ENCODE peak calls at places on chromosome 10, in six cellular contexts. R is Peyer's patch; J is AG04450; T is choroid plexus epithelial cell; O is CD8-positive, alpha-beta T cell; C is WTC11. V is an unnamed sample.

GRCh38 chr10:72275351-72276012 is 1.8 kb downstream of the DDIT4 start:
- DNase-seq in O (no peak), J (no peak), R (no peak), C (no peak), T (peak), V (no peak)

GRCh38 chr10:50210876-50211275 is 40.4 kb downstream of the ASAH2 start:
- DNase-seq in J (no peak), C (no peak), T (no peak), O (no peak), R (no peak), V (no peak)

GRCh38 chr10:3503299-3503698 is 281.7 kb downstream of the KLF6 start:
- DNase-seq in T (no peak), J (no peak), R (no peak), C (no peak), O (no peak), V (no peak)

GRCh38 chr10:103745264-103746247 is 109.8 kb downstream of the SH3PXD2A start:
- DNase-seq in T (no peak), O (no peak), C (no peak), J (no peak), R (peak), V (no peak)

GRCh38 chr10:85615556-85615955 is 751.0 kb downstream of the GRID1 start:
- DNase-seq in C (no peak), T (no peak), R (no peak), O (peak), J (no peak), V (no peak)

GRCh38 chr10:31697271-31698168 is 231.1 kb downstream of the ARHGAP12 start:
- DNase-seq in C (no peak), O (no peak), T (peak), R (peak), J (peak), V (no peak)

GRCh38 chr10:99232357-99232999 is 3.2 kb downstream of the HPSE2 start:
- DNase-seq in T (no peak), O (no peak), C (peak), R (peak), J (no peak), V (no peak)

GRCh38 chr10:60849217-60849616 is 70.9 kb downstream of the CDK1 start:
- DNase-seq in J (no peak), R (no peak), C (no peak), O (no peak), T (no peak), V (no peak)

GRCh38 chr10:36126076-36126475 is 484.0 kb upstream of the FZD8 start:
- DNase-seq in J (no peak), O (no peak), T (no peak), R (no peak), C (no peak), V (no peak)

GRCh38 chr10:44922826-44923545 is 11.8 kb downstream of the TMEM72 start:
- DNase-seq in T (no peak), R (no peak), C (no peak), O (no peak), J (no peak), V (no peak)

GRCh38 chr10:31770307-31770902 is 158.2 kb downstream of the ARHGAP12 start:
- DNase-seq in C (peak), J (no peak), R (no peak), O (peak), T (no peak), V (peak)

GRCh38 chr10:23376175-23376787 is 31.7 kb upstream of the C10orf67 start:
- DNase-seq in T (no peak), R (no peak), C (no peak), O (no peak), J (no peak), V (no peak)

GRCh38 chr10:3852147-3852904 is 67.3 kb upstream of the KLF6 start:
- DNase-seq in C (no peak), O (no peak), J (peak), T (peak), R (peak), V (peak)

GRCh38 chr10:35390843-35391152 is 54.5 kb downstream of the CCNY start:
- DNase-seq in C (no peak), J (no peak), T (no peak), O (no peak), R (no peak), V (no peak)

GRCh38 chr10:116779076-116779687 is 36.8 kb upstream of the HSPA12A start:
- DNase-seq in O (no peak), T (no peak), R (no peak), C (no peak), J (no peak), V (no peak)

GRCh38 chr10:85655394-85655793 is 711.2 kb downstream of the GRID1 start:
- DNase-seq in R (no peak), J (no peak), C (no peak), T (peak), O (no peak), V (no peak)

GRCh38 chr10:80260295-80261243 is 28.9 kb downstream of the MAT1A start:
- DNase-seq in J (no peak), O (peak), C (peak), R (no peak), T (peak), V (peak)

GRCh38 chr10:131819241-131820072 is 81.4 kb upstream of the PPP2R2D start:
- DNase-seq in O (peak), C (peak), R (peak), T (no peak), J (no peak), V (no peak)

GRCh38 chr10:50919010-50919409 is 33.6 kb upstream of the A1CF start:
- DNase-seq in R (no peak), J (no peak), C (no peak), T (no peak), O (no peak), V (no peak)

GRCh38 chr10:120613180-120613579 is 156.2 kb downstream of the PLPP4 start:
- DNase-seq in J (no peak), T (no peak), C (no peak), O (no peak), R (no peak), V (no peak)

GRCh38 chr10:132186488-132187413 is at the start of gene DPYSL4:
- DNase-seq in C (no peak), O (no peak), R (no peak), J (no peak), T (no peak), V (peak)

GRCh38 chr10:7206407-7207127 is 204.3 kb downstream of the SFMBT2 start:
- DNase-seq in C (no peak), T (no peak), J (no peak), R (no peak), O (no peak), V (no peak)

GRCh38 chr10:7857259-7857658 is 39.0 kb downstream of the TAF3 start:
- DNase-seq in J (no peak), C (no peak), T (no peak), R (no peak), O (no peak), V (no peak)

GRCh38 chr10:66827353-66827752 is 98.5 kb upstream of the LRRTM3 start:
- DNase-seq in R (no peak), C (no peak), J (no peak), T (peak), O (no peak), V (no peak)

GRCh38 chr10:102102421-102102820 is 17.7 kb downstream of the LDB1 start:
- DNase-seq in J (no peak), T (no peak), R (no peak), C (no peak), O (no peak), V (no peak)

GRCh38 chr10:102096449-102096848 is 23.7 kb downstream of the LDB1 start:
- DNase-seq in C (no peak), J (no peak), O (no peak), T (no peak), R (no peak), V (no peak)

DNA sequence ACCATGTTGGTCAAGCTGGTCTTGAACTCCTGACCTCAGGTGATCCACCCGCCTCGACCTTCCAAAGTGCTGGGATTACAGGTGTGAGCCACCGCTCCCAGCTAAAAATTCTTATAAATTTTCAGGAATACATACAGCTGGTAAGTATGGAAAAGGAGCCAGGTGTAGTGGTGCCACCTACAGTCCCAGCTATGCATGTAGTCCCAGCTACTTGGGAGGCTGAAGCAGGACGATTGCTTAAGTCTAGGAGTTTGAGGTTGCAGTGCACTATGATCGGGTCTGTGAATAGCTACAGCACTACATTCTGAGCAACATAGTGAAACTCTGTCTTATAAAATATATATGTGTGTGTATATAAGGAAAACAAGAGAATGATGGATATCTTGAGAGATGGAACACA is 19.0 kb downstream of the LDB1 start:
- DNase-seq in R (no peak), J (no peak), C (no peak), T (peak), O (no peak), V (no peak)
- TF ChIP-seq CTCF in R (no peak), J (no peak), C (no peak), T (peak), O (no peak), V (no peak)

GRCh38 chr10:91296471-91296870 is 76.0 kb downstream of the PCGF5 start:
- DNase-seq in J (no peak), O (no peak), T (peak), R (no peak), C (no peak), V (peak)
- TF ChIP-seq CTCF in J (peak), O (no peak), T (peak), R (peak), C (no peak), V (no peak)

GRCh38 chr10:47353351-47353750 is 5.2 kb downstream of the RBP3 start:
- DNase-seq in R (no peak), C (no peak), T (no peak), J (no peak), O (no peak), V (no peak)

GRCh38 chr10:47351899-47352815 is 4.0 kb downstream of the RBP3 start:
- DNase-seq in R (peak), T (no peak), J (no peak), O (no peak), C (no peak), V (no peak)

GRCh38 chr10:47354900-47355299 is 6.7 kb downstream of the RBP3 start:
- DNase-seq in J (no peak), T (no peak), C (no peak), R (no peak), O (no peak), V (no peak)

GRCh38 chr10:47356708-47357107 is 8.5 kb downstream of the RBP3 start:
- DNase-seq in T (no peak), C (no peak), O (no peak), J (no peak), R (peak), V (no peak)

DNA sequence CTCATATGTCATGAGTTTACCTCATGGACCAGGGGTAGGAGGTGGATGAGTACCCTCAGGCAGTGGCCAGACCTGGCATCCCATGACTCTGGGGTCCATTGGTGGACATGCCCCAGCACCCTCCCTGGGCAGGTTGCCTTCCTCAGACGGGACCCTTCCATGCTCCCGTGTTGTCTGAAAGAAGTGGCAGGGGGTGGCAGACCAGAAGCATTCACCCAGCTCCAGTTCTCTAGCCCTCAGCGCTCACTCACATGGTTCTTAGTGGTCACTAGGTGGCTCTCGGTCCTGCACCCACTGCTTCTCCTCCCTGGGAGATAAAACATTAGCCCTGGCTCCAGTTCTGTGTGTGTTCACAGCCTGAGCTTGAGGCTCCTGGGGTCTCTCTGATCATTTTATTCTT is 6.0 kb downstream of the RBP3 start:
- DNase-seq in O (no peak), J (no peak), T (peak), R (peak), C (no peak), V (no peak)
- TF ChIP-seq CTCF in O (no peak), J (peak), T (peak), R (peak), C (no peak), V (no peak)

GRCh38 chr10:29174389-29174788 is 114.5 kb upstream of the LYZL1 start:
- DNase-seq in R (no peak), O (no peak), T (no peak), J (no peak), C (no peak), V (no peak)
- TF ChIP-seq CTCF in R (no peak), O (no peak), T (no peak), J (no peak), C (no peak), V (no peak)

GRCh38 chr10:129695671-129696070 is 228.6 kb downstream of the MGMT start:
- DNase-seq in C (no peak), R (peak), O (no peak), T (no peak), J (no peak), V (no peak)

GRCh38 chr10:129694633-129695356 is 227.8 kb downstream of the MGMT start:
- DNase-seq in C (no peak), J (no peak), R (peak), O (no peak), T (peak), V (no peak)

GRCh38 chr10:129696636-129697035 is 229.6 kb downstream of the MGMT start:
- DNase-seq in J (no peak), T (no peak), C (no peak), O (no peak), R (no peak), V (no peak)

GRCh38 chr10:129699722-129700340 is 232.8 kb downstream of the MGMT start:
- DNase-seq in T (no peak), R (no peak), O (no peak), C (no peak), J (no peak), V (no peak)

DNA sequence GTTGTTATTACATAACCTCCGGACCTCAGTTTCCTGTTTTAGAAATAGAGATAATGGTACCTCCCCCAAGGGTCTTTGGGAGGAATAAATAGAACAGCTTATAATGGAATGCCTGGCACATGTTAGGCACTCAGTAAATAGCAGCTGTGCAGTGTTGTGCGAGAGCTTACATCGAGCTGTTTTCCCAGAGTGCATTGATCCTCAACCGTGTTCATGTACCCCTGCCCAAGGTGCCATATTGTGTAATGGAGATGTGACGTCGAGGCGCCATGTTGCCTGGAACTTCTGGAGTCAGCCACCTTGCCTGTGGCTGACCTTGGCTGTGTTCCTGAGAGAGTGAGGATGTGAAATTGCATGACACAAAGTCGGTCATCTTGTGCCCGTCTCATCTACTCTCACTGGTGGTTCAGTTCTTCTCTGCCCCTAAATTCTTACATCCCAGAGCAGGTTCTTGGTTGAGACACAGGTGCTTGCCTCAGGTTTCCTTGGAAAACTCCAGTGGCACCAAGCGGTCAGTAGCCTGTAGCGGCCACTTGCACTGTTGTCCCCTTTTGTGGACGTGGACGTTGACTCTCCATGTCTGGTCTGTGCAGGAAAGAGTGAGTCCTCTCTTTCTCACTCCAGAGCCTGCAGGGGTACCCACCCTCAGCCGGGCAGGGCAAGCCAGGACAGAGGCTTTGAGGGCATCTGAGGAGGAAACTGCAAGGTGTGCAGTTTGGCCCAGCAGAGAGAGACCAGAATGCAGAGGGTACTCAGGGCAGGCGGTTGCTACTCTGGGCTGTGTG is 230.6 kb downstream of the MGMT start:
- DNase-seq in R (no peak), T (no peak), C (no peak), J (no peak), O (no peak), V (no peak)
- TF ChIP-seq CTCF in R (no peak), T (no peak), C (no peak), J (no peak), O (no peak), V (no peak)

DNA sequence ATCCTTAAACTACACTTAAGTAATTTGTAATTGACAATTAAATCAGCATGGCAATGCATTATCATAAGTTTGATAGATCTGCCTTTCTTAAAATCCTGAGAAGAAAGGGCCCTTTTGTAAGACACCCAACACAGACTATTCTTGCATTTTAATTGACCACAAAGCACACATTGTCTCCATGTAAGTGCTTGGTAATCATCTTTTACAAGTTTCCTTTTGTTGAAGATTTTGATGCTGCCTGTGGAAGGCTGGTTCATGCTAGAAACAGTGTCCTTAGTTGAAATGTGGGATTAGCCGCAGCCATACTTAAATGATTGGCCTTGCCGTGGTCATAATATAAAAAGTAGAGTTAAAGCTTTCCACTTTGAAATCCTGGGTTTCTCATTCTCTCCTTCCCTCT is 32.3 kb upstream of the CELF2 start:
- DNase-seq in J (no peak), T (no peak), O (no peak), R (no peak), C (no peak), V (no peak)
- TF ChIP-seq CTCF in J (no peak), T (no peak), O (no peak), R (no peak), C (no peak), V (no peak)

V was measured in GM13976.